ENCODE peak calls at places on chromosomes 4 and X, in seven cellular contexts. I is GM12865, N is GM06990, P is Calu3, T is endodermal cell, C is right atrium auricular region, S is fibroblast of mammary gland. U is an unnamed sample.

GRCh38 chr4:162838671-162839070 is 328.0 kb downstream of the NAF1 start:
- DNase-seq in I (no peak), N (no peak), P (no peak), T (no peak), C (no peak), S (no peak), U (peak; percentile 34)

GRCh38 chr4:94766856-94767255 is 9.1 kb downstream of the BMPR1B start:
- DNase-seq in I (no peak), N (no peak), P (no peak), T (no peak), C (no peak), S (peak; percentile 82), U (peak; percentile 93)

GRCh38 chr4:98657531-98658286 is 702 bp downstream of the TSPAN5 start:
- DNase-seq in I (no peak), N (peak; percentile 12), P (no peak), T (peak; percentile 79), C (no peak), S (peak; percentile 77), U (peak; percentile 67)

GRCh38 chr4:53840643-53841042 is 223.8 kb downstream of the CHIC2 start:
- DNase-seq in I (no peak), N (no peak), P (no peak), T (no peak), C (no peak), S (peak; percentile 66), U (peak; percentile 51)

GRCh38 chr4:77152421-77152820 is 4.6 kb upstream of the CCNG2 start:
- DNase-seq in I (no peak), N (no peak), P (peak; percentile 16), T (peak; percentile 57), C (no peak), S (peak; percentile 8), U (no peak)

GRCh38 chr4:146029939-146030710 is 91.5 kb upstream of the ZNF827 start:
- DNase-seq in I (peak; percentile 89), N (peak; percentile 50), P (peak; percentile 16), T (no peak), C (no peak), S (no peak), U (no peak)

GRCh38 chr4:13528823-13529129 is 15.5 kb downstream of the NKX3-2 start:
- DNase-seq in I (no peak), N (no peak), P (no peak), T (no peak), C (no peak), S (no peak), U (no peak)

GRCh38 chr4:146260521-146260920 is 46.2 kb downstream of the REELD1 start:
- DNase-seq in I (no peak), N (no peak), P (peak; percentile 16), T (no peak), C (no peak), S (no peak), U (no peak)

GRCh38 chrX:130523460-130524394 is 121.9 kb downstream of the RBMX2 start:
- DNase-seq in I (no peak), N (no peak), P (peak; percentile 47), T (peak; percentile 80), C (no peak), S (peak; percentile 11), U (no peak)

GRCh38 chr4:187090401-187090800 is 366.7 kb upstream of the FAT1 start:
- DNase-seq in I (no peak), N (no peak), P (no peak), T (no peak), C (no peak), S (no peak), U (no peak)

GRCh38 chrX:729583-730409 is 99.2 kb downstream of the SHOX start:
- DNase-seq in I (no peak), N (no peak), P (no peak), T (peak; percentile 40), C (no peak), S (no peak), U (no peak)

GRCh38 chr4:82989567-82990429 is 20.8 kb downstream of the LIN54 start:
- DNase-seq in I (peak; percentile 57), N (no peak), P (no peak), T (no peak), C (no peak), S (no peak), U (peak; percentile 2)

GRCh38 chrX:133661962-133662839 is 246.9 kb upstream of the GPC4 start:
- DNase-seq in I (no peak), N (no peak), P (no peak), T (no peak), C (no peak), S (peak; percentile 81), U (peak; percentile 22)

GRCh38 chr4:80393246-80393969 is 57.9 kb downstream of the CFAP299 start:
- DNase-seq in I (no peak), N (no peak), P (no peak), T (no peak), C (no peak), S (peak; percentile 82), U (peak; percentile 62)

GRCh38 chr4:140515423-140515822 is 8.5 kb upstream of the ELMOD2 start:
- DNase-seq in I (no peak), N (no peak), P (no peak), T (no peak), C (no peak), S (no peak), U (no peak)

GRCh38 chrX:111181883-111182400 is 86.0 kb downstream of the PAK3 start:
- DNase-seq in I (no peak), N (no peak), P (no peak), T (no peak), C (no peak), S (no peak), U (no peak)

GRCh38 chr4:56979674-56980073 is 978 bp downstream of the POLR2B start:
- DNase-seq in I (peak; percentile 76), N (no peak), P (peak; percentile 15), T (peak; percentile 68), C (no peak), S (peak; percentile 52), U (peak; percentile 36)

GRCh38 chr4:95379633-95380032 is 169.1 kb downstream of the UNC5C start:
- DNase-seq in I (no peak), N (no peak), P (no peak), T (no peak), C (no peak), S (no peak), U (no peak)

GRCh38 chr4:40401646-40402045 is 66.5 kb downstream of the CHRNA9 start:
- DNase-seq in I (no peak), N (no peak), P (no peak), T (no peak), C (no peak), S (peak; percentile 25), U (no peak)

GRCh38 chrX:3262906-3263305 is 83.5 kb downstream of the MXRA5 start:
- DNase-seq in I (no peak), N (no peak), P (peak; percentile 30), T (no peak), C (no peak), S (peak; percentile 91), U (peak; percentile 82)

GRCh38 chrX:44060221-44060620 is 87.0 kb upstream of the NDP start:
- DNase-seq in I (no peak), N (no peak), P (no peak), T (no peak), C (no peak), S (no peak), U (no peak)

GRCh38 chrX:41923925-41924693 is 755 bp upstream of the CASK start:
- DNase-seq in I (peak; percentile 45), N (no peak), P (peak; percentile 28), T (peak; percentile 65), C (no peak), S (peak; percentile 21), U (peak; percentile 46)

GRCh38 chr4:37737456-37737855 is 51.3 kb upstream of the RELL1 start:
- DNase-seq in I (no peak), N (no peak), P (no peak), T (no peak), C (no peak), S (peak; percentile 88), U (peak; percentile 77)

GRCh38 chr4:15197005-15197404 is 194.7 kb downstream of the CPEB2 start:
- DNase-seq in I (peak; percentile 3), N (no peak), P (no peak), T (peak; percentile 75), C (no peak), S (peak; percentile 65), U (peak; percentile 30)

GRCh38 chrX:56738670-56739069 is 9.6 kb downstream of the NBDY start:
- DNase-seq in I (no peak), N (no peak), P (no peak), T (no peak), C (no peak), S (no peak), U (no peak)

GRCh38 chrX:2690856-2691542 is at the start of gene CD99:
- DNase-seq in I (peak; percentile 85), N (peak; percentile 92), P (peak; percentile 76), T (peak; percentile 94), C (peak; percentile 90), S (peak; percentile 75), U (peak; percentile 76)

GRCh38 chrX:70613295-70613694 is 168.7 kb downstream of the DLG3 start:
- DNase-seq in I (no peak), N (no peak), P (no peak), T (no peak), C (no peak), S (peak; percentile 22), U (no peak)

GRCh38 chrX:120380699-120381098 is 18.8 kb downstream of the ATP1B4 start:
- DNase-seq in I (peak; percentile 54), N (no peak), P (peak; percentile 43), T (peak; percentile 55), C (no peak), S (peak; percentile 9), U (peak; percentile 68)

GRCh38 chr4:17309567-17310268 is 202.2 kb downstream of the QDPR start:
- DNase-seq in I (peak; percentile 28), N (no peak), P (no peak), T (no peak), C (no peak), S (peak; percentile 19), U (no peak)

GRCh38 chr4:111798840-111799239 is 346.4 kb upstream of the FAM241A start:
- DNase-seq in I (no peak), N (no peak), P (no peak), T (no peak), C (no peak), S (no peak), U (peak; percentile 25)
- TF ChIP-seq CTCF in I (no peak), N (peak; percentile 12), P (no peak), T (peak; percentile 81), C (no peak), S (peak; percentile 15), U (peak; percentile 29)

GRCh38 chrX:30212172-30212571 is 3.2 kb upstream of the MAGEB2 start:
- DNase-seq in I (no peak), N (no peak), P (no peak), T (peak; percentile 32), C (no peak), S (no peak), U (peak; percentile 2)
- TF ChIP-seq CTCF in I (no peak), N (no peak), P (no peak), T (peak; percentile 67), C (no peak), S (no peak), U (no peak)

GRCh38 chrX:108134724-108135123 is 43.1 kb downstream of the ATG4A start:
- DNase-seq in I (no peak), N (no peak), P (no peak), T (peak; percentile 69), C (no peak), S (no peak), U (no peak)
- TF ChIP-seq CTCF in I (no peak), N (peak; percentile 16), P (no peak), T (peak; percentile 68), C (no peak), S (peak; percentile 7), U (no peak)

DNA sequence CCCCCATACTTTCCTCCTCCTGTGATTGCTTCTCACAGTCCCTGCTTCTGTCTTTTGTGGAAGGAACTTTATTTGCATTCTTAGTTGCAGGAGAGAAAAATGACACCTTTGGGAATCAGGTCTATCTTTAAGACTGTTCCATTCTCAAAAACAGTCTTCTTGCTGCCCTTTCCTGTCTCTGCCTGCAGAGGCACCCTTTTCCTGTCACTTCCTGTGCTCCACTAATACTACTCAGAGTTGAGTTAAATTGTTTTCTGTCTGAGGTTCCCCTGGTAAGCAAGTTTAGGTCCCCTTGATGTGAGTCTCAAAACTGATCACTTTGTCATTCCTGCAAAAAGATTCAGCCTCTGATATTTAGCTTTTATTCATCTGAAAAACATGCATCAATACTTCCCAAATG is 208.8 kb upstream of the CLNK start:
- DNase-seq in I (peak; percentile 31), N (no peak), P (peak; percentile 1), T (no peak), C (no peak), S (no peak), U (peak; percentile 14)
- TF ChIP-seq CTCF in I (peak; percentile 44), N (peak; percentile 55), P (no peak), T (peak; percentile 82), C (peak; percentile 36), S (peak; percentile 30), U (no peak)